ENCODE peak calls at places on chromosomes 3 and 15, in four cellular contexts. I is cardiac fibroblast, B is GM19239, G is small intestine. M is an unnamed sample.

GRCh38 chr15:70669966-70670658 is 93.2 kb downstream of the UACA start:
- DNase-seq in I (peak; percentile 34), B (no peak), G (peak; percentile 73), M (no peak)

GRCh38 chr3:67077656-67078055 is 79.5 kb downstream of the KBTBD8 start:
- DNase-seq in I (peak; percentile 9), B (no peak), G (no peak), M (no peak)

GRCh38 chr3:195815169-195815771 is 3.5 kb upstream of the MUC4 start:
- DNase-seq in I (no peak), B (no peak), G (no peak), M (no peak)

GRCh38 chr15:74215958-74216357 is 13.4 kb upstream of the STRA6 start:
- DNase-seq in I (no peak), B (no peak), G (no peak), M (no peak)

GRCh38 chr3:72907131-72907697 is 19.4 kb downstream of the GXYLT2 start:
- DNase-seq in I (peak; percentile 89), B (no peak), G (no peak), M (no peak)

GRCh38 chr3:98650966-98651765 is 57.8 kb upstream of the CPOX start:
- DNase-seq in I (no peak), B (no peak), G (no peak), M (no peak)

GRCh38 chr3:197227780-197228574 is 70.4 kb downstream of the DLG1 start:
- DNase-seq in I (no peak), B (no peak), G (no peak), M (no peak)

GRCh38 chr15:65077981-65078352 is 1.4 kb downstream of the KBTBD13 start:
- DNase-seq in I (peak; percentile 72), B (peak; percentile 65), G (peak; percentile 93), M (no peak)

GRCh38 chr15:41695750-41696436 is 35.7 kb downstream of the MGA start:
- DNase-seq in I (peak; percentile 60), B (peak; percentile 44), G (peak; percentile 38), M (peak; percentile 53)

GRCh38 chr3:172379372-172379771 is 68.9 kb downstream of the GHSR start:
- DNase-seq in I (no peak), B (no peak), G (no peak), M (no peak)

GRCh38 chr3:150738688-150739087 is 24.3 kb downstream of the SIAH2 start:
- DNase-seq in I (no peak), B (no peak), G (no peak), M (no peak)

GRCh38 chr3:9793161-9793781 is 389 bp downstream of the ARPC4 start:
- DNase-seq in I (peak; percentile 56), B (no peak), G (peak; percentile 80), M (peak; percentile 38)

GRCh38 chr3:128067481-128067880 is 15.2 kb downstream of the SEC61A1 start:
- DNase-seq in I (no peak), B (no peak), G (no peak), M (no peak)

GRCh38 chr15:62933388-62933787 is 109.2 kb upstream of the TPM1 start:
- DNase-seq in I (no peak), B (no peak), G (no peak), M (no peak)

GRCh38 chr3:105806361-105806760 is 62.5 kb downstream of the CBLB start:
- DNase-seq in I (peak; percentile 65), B (no peak), G (no peak), M (peak; percentile 87)

GRCh38 chr3:42685363-42685881 is at the start of gene KLHL40:
- DNase-seq in I (no peak), B (no peak), G (no peak), M (no peak)

GRCh38 chr3:14127516-14128161 is 2.8 kb downstream of the TMEM43 start:
- DNase-seq in I (no peak), B (no peak), G (no peak), M (no peak)

GRCh38 chr3:95715137-95715536 is 1099.3 kb upstream of the EPHA6 start:
- DNase-seq in I (no peak), B (no peak), G (no peak), M (no peak)

GRCh38 chr3:9168230-9168629 is 81.2 kb downstream of the SRGAP3 start:
- DNase-seq in I (no peak), B (peak; percentile 78), G (peak; percentile 41), M (no peak)

GRCh38 chr15:52181938-52182780 is 9.0 kb downstream of the GNB5 start:
- DNase-seq in I (no peak), B (no peak), G (no peak), M (no peak)